ENCODE peak calls at places on chromosomes 5 and 9, in four cellular contexts. A is H1, E is IMR-90, T is mesendoderm. K is an unnamed sample.

GRCh38 chr5:150298701-150299451 is 3.8 kb downstream of the ARSI start:
- DNase-seq in A (no peak), E (peak), T (no peak), K (no peak)

GRCh38 chr9:104869801-104870200 is 58.2 kb downstream of the ABCA1 start:
- DNase-seq in A (no peak), E (peak), T (no peak), K (no peak)

GRCh38 chr9:130342714-130343085 is 77.1 kb downstream of the HMCN2 start:
- DNase-seq in A (no peak), E (no peak), T (no peak), K (no peak)

GRCh38 chr5:174323878-174324281 is 278.4 kb downstream of the NSG2 start:
- DNase-seq in A (peak), E (peak), T (peak), K (peak)

GRCh38 chr9:14087576-14087975 is 226.4 kb downstream of the NFIB start:
- DNase-seq in A (no peak), E (no peak), T (no peak), K (no peak)

GRCh38 chr9:8456327-8456726 is 656.7 kb upstream of the DMAC1 start:
- DNase-seq in A (no peak), E (no peak), T (no peak), K (no peak)

GRCh38 chr9:76271755-76272154 is 122.5 kb downstream of the RFK start:
- DNase-seq in A (no peak), E (peak), T (no peak), K (no peak)

GRCh38 chr9:92483896-92484545 is 1.7 kb upstream of the ASPN start:
- DNase-seq in A (no peak), E (peak), T (no peak), K (no peak)

GRCh38 chr9:83544002-83544698 is 5.9 kb upstream of the FRMD3 start:
- DNase-seq in A (no peak), E (peak), T (peak), K (peak)

GRCh38 chr5:129670944-129671343 is 77.0 kb upstream of the MINAR2 start:
- DNase-seq in A (no peak), E (peak), T (peak), K (no peak)

GRCh38 chr5:8954801-8955200 is 591.1 kb downstream of the SEMA5A start:
- DNase-seq in A (no peak), E (no peak), T (no peak), K (no peak)

GRCh38 chr5:78603636-78604175 is 44.9 kb downstream of the LHFPL2 start:
- DNase-seq in A (no peak), E (no peak), T (no peak), K (no peak)

GRCh38 chr5:149760700-149761187 is 30.6 kb downstream of the PPARGC1B start:
- DNase-seq in A (no peak), E (no peak), T (peak), K (no peak)

GRCh38 chr5:134111741-134112647 is 2.5 kb upstream of the TCF7 start:
- DNase-seq in A (no peak), E (peak), T (peak), K (no peak)

GRCh38 chr5:74336286-74336685 is 304.2 kb downstream of the ENC1 start:
- DNase-seq in A (no peak), E (no peak), T (no peak), K (no peak)

DNA sequence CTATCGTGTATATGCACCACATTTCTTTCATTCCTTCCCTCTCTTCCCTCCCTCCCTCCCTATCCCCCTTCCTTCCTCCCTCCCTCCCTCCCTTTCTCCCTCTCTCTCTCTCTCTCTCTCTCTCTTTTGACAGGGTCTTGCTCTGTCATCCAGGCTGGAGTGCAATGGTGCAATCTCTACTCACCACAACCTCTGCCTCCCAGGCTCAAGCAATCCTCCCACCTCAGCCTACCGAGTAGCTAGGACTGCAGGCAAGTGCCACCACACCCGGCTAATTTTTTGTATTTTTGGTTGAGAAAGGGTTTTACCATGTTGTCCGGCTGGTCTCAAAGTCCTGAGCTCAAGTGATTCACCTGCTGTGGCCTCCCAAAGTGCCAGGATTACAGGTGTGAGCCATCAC is 1.1 kb upstream of the ANKS6 start:
- DNase-seq in A (no peak), E (no peak), T (no peak), K (no peak)
- H3K56ac ChIP-seq in A (no peak), E (no peak), T (no peak), K (no peak)

GRCh38 chr5:140192715-140193428 is 17.9 kb downstream of the CYSTM1 start:
- DNase-seq in A (no peak), E (no peak), T (no peak), K (no peak)
- H3K56ac ChIP-seq in A (no peak), E (no peak), T (no peak), K (no peak)

GRCh38 chr5:11289733-11290132 is 528.7 kb upstream of the DAP start:
- DNase-seq in A (no peak), E (no peak), T (peak), K (peak)
- H3K56ac ChIP-seq in A (no peak), E (no peak), T (no peak), K (no peak)

GRCh38 chr9:22722492-22722891 is 275.9 kb downstream of the DMRTA1 start:
- DNase-seq in A (no peak), E (no peak), T (peak), K (no peak)

GRCh38 chr9:22718653-22719052 is 272.0 kb downstream of the DMRTA1 start:
- DNase-seq in A (no peak), E (no peak), T (no peak), K (no peak)
- H3K56ac ChIP-seq in A (no peak), E (no peak), T (no peak), K (no peak)

GRCh38 chr9:127802576-127803443 is at the start of gene FPGS:
- DNase-seq in A (peak), E (peak), T (peak), K (peak)
- H3K56ac ChIP-seq in A (peak), E (peak), T (peak), K (no peak)

GRCh38 chr9:72904267-72905093 is 48.4 kb downstream of the ALDH1A1 start:
- DNase-seq in A (no peak), E (no peak), T (no peak), K (no peak)

GRCh38 chr9:72905514-72906480 is 47.1 kb downstream of the ALDH1A1 start:
- DNase-seq in A (no peak), E (no peak), T (no peak), K (no peak)

GRCh38 chr9:72899734-72900477 is 52.9 kb downstream of the ALDH1A1 start:
- DNase-seq in A (no peak), E (no peak), T (no peak), K (no peak)

GRCh38 chr9:72902268-72902667 is 50.6 kb downstream of the ALDH1A1 start:
- DNase-seq in A (no peak), E (no peak), T (no peak), K (no peak)

DNA sequence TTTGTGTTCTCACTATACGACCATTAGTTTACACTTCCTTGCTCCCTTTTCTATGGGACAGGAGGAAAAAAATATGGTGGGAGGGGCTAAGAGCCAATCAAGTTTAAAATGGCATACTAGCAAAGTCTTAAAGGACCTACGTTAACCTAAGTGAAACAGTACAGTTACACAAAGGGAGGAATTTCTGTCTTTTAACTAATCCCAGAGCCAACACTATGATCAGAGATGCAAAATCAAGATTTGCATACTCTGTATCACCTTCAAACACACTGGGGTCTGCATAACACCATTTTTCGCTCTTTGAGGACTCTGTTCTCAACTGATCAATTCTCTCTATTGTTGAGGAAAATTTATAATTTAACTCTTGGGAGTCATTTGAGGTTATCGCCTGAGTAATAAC is 49.8 kb downstream of the ALDH1A1 start:
- DNase-seq in A (no peak), E (no peak), T (no peak), K (no peak)
- H3K56ac ChIP-seq in A (no peak), E (no peak), T (no peak), K (no peak)

GRCh38 chr9:69674112-69674511 is 1.9 kb upstream of the APBA1 start:
- DNase-seq in A (no peak), E (no peak), T (peak), K (peak)
- H3K56ac ChIP-seq in A (no peak), E (no peak), T (peak), K (no peak)